ENCODE peak calls at places on chromosomes 4 and X, in seven cellular contexts. M is astrocyte of the cerebellum; P is activated CD4-positive, CD25-positive, alpha-beta regulatory T cell; N is choroid plexus epithelial cell; O is GM04504; R is stimulated activated CD4-positive, alpha-beta T cell treated with anti-CD3 and anti-CD28 coated beads, Interleukin-1b, Interleukin-23, amount 100 ng/mL, for 24 hours; F is neural crest cell. Z is an unnamed sample.

GRCh38 chr4:151709071-151709470 is 51.7 kb downstream of the GATB start:
- DNase-seq in N (no peak), R (no peak), F (no peak), O (no peak), M (no peak), P (no peak), Z (no peak)

GRCh38 chr4:187685247-187685646 is 310.3 kb upstream of the ZFP42 start:
- DNase-seq in M (no peak), F (no peak), R (no peak), P (no peak), O (no peak), N (no peak), Z (no peak)

GRCh38 chrX:139762400-139763183 is 54.6 kb upstream of the MCF2 start:
- DNase-seq in M (no peak), N (peak), O (no peak), P (no peak), R (no peak), F (no peak), Z (no peak)

GRCh38 chrX:135436966-135437866 is 15.5 kb downstream of the SMIM10L2A start:
- DNase-seq in P (no peak), O (no peak), R (no peak), M (no peak), F (no peak), N (no peak), Z (no peak)

GRCh38 chr4:153541426-153542096 is 75.4 kb downstream of the TMEM131L start:
- DNase-seq in R (no peak), F (no peak), N (peak), P (no peak), M (peak), O (peak), Z (no peak)

GRCh38 chr4:146302833-146303232 is 88.5 kb downstream of the REELD1 start:
- DNase-seq in N (no peak), M (no peak), P (no peak), F (no peak), R (no peak), O (no peak), Z (no peak)

GRCh38 chrX:106963111-106963510 is 36.9 kb downstream of the MORC4 start:
- DNase-seq in O (no peak), F (no peak), N (no peak), P (no peak), M (no peak), R (no peak), Z (no peak)

GRCh38 chrX:136954930-136955329 is 74.4 kb upstream of the RBMX start:
- DNase-seq in M (peak), N (peak), O (peak), F (no peak), R (no peak), P (no peak), Z (no peak)

GRCh38 chr4:68264875-68265565 is 19.5 kb upstream of the TMPRSS11B start:
- DNase-seq in R (no peak), F (no peak), M (no peak), O (no peak), N (no peak), P (no peak), Z (no peak)

GRCh38 chrX:72368796-72369195 is 63.1 kb upstream of the CITED1 start:
- DNase-seq in R (no peak), M (no peak), O (no peak), P (no peak), N (no peak), F (no peak), Z (no peak)

GRCh38 chrX:2693123-2693438 is 2.0 kb downstream of the CD99 start:
- DNase-seq in R (no peak), M (no peak), P (no peak), F (no peak), N (no peak), O (no peak), Z (no peak)

GRCh38 chr4:81030617-81031388 is at the start of gene BMP3:
- DNase-seq in N (peak), P (no peak), O (no peak), F (no peak), R (no peak), M (no peak), Z (no peak)

GRCh38 chr4:39975488-39976089 is 2.1 kb downstream of the PDS5A start:
- DNase-seq in N (peak), P (no peak), O (no peak), M (peak), F (no peak), R (no peak), Z (no peak)

GRCh38 chr4:14254252-14254651 is 626.7 kb upstream of the BOD1L1 start:
- DNase-seq in O (peak), M (peak), R (no peak), F (peak), P (no peak), N (peak), Z (no peak)

GRCh38 chr4:6854098-6854744 is 55.4 kb upstream of the TBC1D14 start:
- DNase-seq in F (no peak), R (no peak), P (no peak), N (no peak), M (no peak), O (no peak), Z (no peak)

GRCh38 chr4:145528601-145529000 is 46.9 kb downstream of the SMAD1 start:
- DNase-seq in M (no peak), F (no peak), O (no peak), N (no peak), R (no peak), P (no peak), Z (no peak)

GRCh38 chrX:53684415-53685192 is 1.9 kb downstream of the HUWE1 start:
- DNase-seq in P (no peak), M (no peak), O (no peak), R (no peak), N (no peak), F (no peak), Z (no peak)

GRCh38 chrX:48022100-48022499 is 15.3 kb downstream of the SPACA5 start:
- DNase-seq in N (no peak), F (no peak), M (no peak), R (no peak), O (no peak), P (no peak), Z (no peak)

GRCh38 chr4:31088600-31089230 is 368.5 kb downstream of the PCDH7 start:
- DNase-seq in F (no peak), R (no peak), O (no peak), N (peak), M (peak), P (no peak), Z (no peak)

GRCh38 chr4:158446106-158446505 is 75.6 kb upstream of the RXFP1 start:
- DNase-seq in R (no peak), N (peak), P (no peak), O (peak), F (no peak), M (no peak), Z (no peak)

GRCh38 chr4:4496604-4497372 is 45.1 kb downstream of the STX18 start:
- DNase-seq in R (no peak), M (no peak), N (peak), O (no peak), P (no peak), F (peak), Z (no peak)

GRCh38 chr4:185559913-185560281 is 24.6 kb upstream of the PDLIM3 start:
- DNase-seq in F (no peak), R (no peak), O (no peak), P (no peak), M (peak), N (peak), Z (no peak)

GRCh38 chr4:4327652-4328121 is 37.6 kb downstream of the ZBTB49 start:
- DNase-seq in P (no peak), M (no peak), O (no peak), R (no peak), N (peak), F (peak), Z (no peak)

GRCh38 chrX:78029663-78030062 is 60.2 kb upstream of the PGAM4 start:
- DNase-seq in R (no peak), P (no peak), N (peak), O (peak), M (peak), F (peak), Z (no peak)